ENCODE peak calls at places on chromosomes 13 and 19, in four cellular contexts. L, I, Q and O are unnamed samples.

GRCh38 chr13:101258071-101258470 is 158.2 kb downstream of the NALCN start:
- DNase-seq in L (peak; percentile 77), Q (peak; percentile 97), I (peak; percentile 26), O (peak; percentile 53)

GRCh38 chr19:1010586-1011510 is 10.1 kb downstream of the TMEM259 start:
- DNase-seq in Q (no peak), I (no peak), L (no peak), O (no peak)

GRCh38 chr19:33395561-33396550 is 22.3 kb downstream of the CEBPG start:
- DNase-seq in Q (no peak), I (no peak), L (no peak), O (peak; percentile 84)

GRCh38 chr19:35519291-35519690 is 5.8 kb upstream of the DMKN start:
- DNase-seq in Q (no peak), I (no peak), L (no peak), O (no peak)

GRCh38 chr19:41399091-41399490 is 1.5 kb downstream of the BCKDHA start:
- DNase-seq in L (no peak), I (no peak), Q (no peak), O (no peak)

GRCh38 chr19:37975596-37976515 is 68.8 kb downstream of the SIPA1L3 start:
- DNase-seq in I (no peak), L (no peak), Q (no peak), O (no peak)

GRCh38 chr19:23887642-23888041 is 27.0 kb upstream of the ZNF726 start:
- DNase-seq in Q (no peak), I (no peak), L (no peak), O (no peak)

GRCh38 chr13:67119481-67119883 is 110.7 kb downstream of the PCDH9 start:
- DNase-seq in Q (no peak), I (no peak), L (peak; percentile 47), O (peak; percentile 3)

GRCh38 chr19:1277061-1277460 is 1.7 kb downstream of the FAM174C start:
- DNase-seq in I (no peak), Q (no peak), L (no peak), O (no peak)

GRCh38 chr19:41919948-41920712 is 8.1 kb downstream of the ERFL start:
- DNase-seq in I (no peak), Q (no peak), L (no peak), O (no peak)

GRCh38 chr19:56476671-56477428 is at the start of gene ZNF667:
- DNase-seq in Q (no peak), L (peak; percentile 60), I (no peak), O (peak; percentile 93)

GRCh38 chr19:46616631-46617322 is 8.1 kb downstream of the PTGIR start:
- DNase-seq in L (peak; percentile 74), I (no peak), Q (peak; percentile 80), O (peak; percentile 65)

GRCh38 chr13:32722340-32722739 is 136.1 kb downstream of the PDS5B start:
- DNase-seq in L (no peak), Q (no peak), I (no peak), O (no peak)

GRCh38 chr13:50509167-50509566 is 334.3 kb downstream of the DLEU7 start:
- DNase-seq in I (no peak), Q (no peak), L (no peak), O (no peak)

GRCh38 chr19:11041966-11042627 is 47.2 kb upstream of the LDLR start:
- DNase-seq in L (no peak), I (no peak), Q (no peak), O (no peak)

GRCh38 chr13:28613562-28613961 is 45.4 kb upstream of the POMP start:
- DNase-seq in I (no peak), L (no peak), Q (no peak), O (no peak)